ENCODE peak calls at places on chromosomes 6 and 20, in ten cellular contexts. L is psoas muscle; W is G401; X is tibial artery; D is DMS53; R is fibroblast of mammary gland; I is activated CD8-positive, alpha-beta memory T cell treated with anti-CD3 and anti-CD28 coated beads, Interleukin-2, amount 50 U/mL, for 48 hours; O is H9; Q is COLO829; P is activated naive CD4-positive, alpha-beta T cell. N is an unnamed sample.
A peak's percentile ranks its signal among the peaks of the same experiment; 100 is the strongest.

GRCh38 chr20:25220810-25221591 is 25.5 kb downstream of the ENTPD6 start:
- DNase-seq in P (no peak), O (no peak), I (no peak), X (peak; percentile 12), L (no peak), W (peak; percentile 89), D (peak; percentile 18), R (no peak), Q (no peak), N (no peak)

GRCh38 chr6:63097222-63097621 is 114.0 kb upstream of the FKBP1C start:
- DNase-seq in L (no peak), W (no peak), R (no peak), X (no peak), P (no peak), I (no peak), O (no peak), Q (no peak), D (no peak), N (no peak)

GRCh38 chr20:14853079-14853478 is 515.7 kb upstream of the FLRT3 start:
- DNase-seq in I (no peak), P (no peak), X (no peak), O (no peak), L (no peak), W (no peak), D (peak; percentile 76), Q (no peak), R (no peak), N (no peak)

GRCh38 chr20:46985241-46985640 is 90.6 kb downstream of the EYA2 start:
- DNase-seq in I (no peak), D (peak; percentile 84), Q (no peak), L (no peak), W (no peak), R (no peak), X (no peak), P (no peak), O (no peak), N (no peak)

GRCh38 chr6:53044071-53044470 is 21.1 kb upstream of the FBXO9 start:
- DNase-seq in W (peak; percentile 27), O (peak; percentile 60), R (peak; percentile 62), L (no peak), Q (no peak), P (no peak), D (no peak), X (no peak), I (no peak), N (no peak)

GRCh38 chr6:130520235-130520634 is 154.4 kb downstream of the TMEM200A start:
- DNase-seq in X (no peak), D (no peak), R (peak; percentile 68), Q (no peak), L (no peak), P (no peak), O (no peak), I (no peak), W (no peak), N (no peak)

GRCh38 chr6:18263561-18264337 is 581 bp downstream of the DEK start:
- DNase-seq in W (peak; percentile 59), O (no peak), P (no peak), R (peak; percentile 19), X (peak; percentile 50), D (peak; percentile 91), I (peak; percentile 75), Q (peak; percentile 31), L (peak; percentile 79), N (no peak)

GRCh38 chr20:39282619-39283092 is 320.5 kb downstream of the DHX35 start:
- DNase-seq in D (no peak), W (peak; percentile 79), P (no peak), O (peak; percentile 81), Q (no peak), L (no peak), I (no peak), R (no peak), X (no peak), N (peak; percentile 67)

GRCh38 chr6:113819169-113819830 is 37.8 kb upstream of the MARCKS start:
- DNase-seq in I (no peak), D (peak; percentile 86), R (no peak), W (no peak), X (no peak), P (no peak), O (no peak), Q (no peak), L (no peak), N (no peak)

GRCh38 chr20:50438986-50439407 is 71.2 kb upstream of the PTPN1 start:
- DNase-seq in X (no peak), D (no peak), Q (no peak), W (no peak), I (peak; percentile 75), L (no peak), O (no peak), R (peak; percentile 96), P (no peak), N (no peak)

GRCh38 chr20:53050338-53050737 is 78.2 kb downstream of the TSHZ2 start:
- DNase-seq in I (no peak), X (no peak), Q (no peak), D (no peak), W (no peak), L (no peak), R (peak; percentile 45), O (no peak), P (no peak), N (no peak)

GRCh38 chr6:164069352-164070022 is 655.0 kb downstream of the QKI start:
- DNase-seq in D (peak; percentile 7), Q (peak; percentile 31), R (peak; percentile 71), I (no peak), X (no peak), L (peak; percentile 73), O (no peak), P (no peak), W (peak; percentile 9), N (no peak)

GRCh38 chr20:7841291-7841966 is 98.8 kb downstream of the HAO1 start:
- DNase-seq in I (no peak), Q (peak; percentile 45), X (peak; percentile 30), R (peak; percentile 85), O (no peak), D (no peak), P (no peak), W (no peak), L (peak; percentile 23), N (no peak)